ENCODE peak calls at places on chromosome 15, in five cellular contexts. K is A549, Y is H54, D is lower leg skin, N is transverse colon. X is an unnamed sample.

GRCh38 chr15:33211409-33211808 is 16.9 kb upstream of the FMN1 start:
- DNase-seq in K (no peak), D (no peak), N (peak; percentile 31), Y (no peak), X (no peak)

GRCh38 chr15:63729115-63729884 is 104.4 kb downstream of the HERC1 start:
- DNase-seq in Y (no peak), N (peak; percentile 63), K (no peak), D (no peak), X (no peak)

GRCh38 chr15:31840849-31841476 is 189.4 kb upstream of the CHRNA7 start:
- DNase-seq in N (no peak), Y (no peak), D (peak; percentile 68), K (no peak), X (no peak)

GRCh38 chr15:25717116-25717755 is 145.9 kb downstream of the ATP10A start:
- DNase-seq in K (no peak), N (no peak), D (peak; percentile 50), Y (no peak), X (no peak)

GRCh38 chr15:60062826-60063225 is 58.7 kb downstream of the FOXB1 start:
- DNase-seq in N (no peak), Y (no peak), D (no peak), K (no peak), X (no peak)

GRCh38 chr15:89129123-89129815 is 41.0 kb downstream of the ABHD2 start:
- DNase-seq in D (no peak), K (peak; percentile 63), N (peak; percentile 66), Y (no peak), X (peak; percentile 62)

GRCh38 chr15:63514533-63514943 is 10.1 kb downstream of the USP3 start:
- DNase-seq in K (peak; percentile 86), Y (no peak), D (no peak), N (no peak), X (peak; percentile 28)

GRCh38 chr15:39608185-39608584 is 27.3 kb downstream of the THBS1 start:
- DNase-seq in K (no peak), N (no peak), D (no peak), Y (no peak), X (no peak)

GRCh38 chr15:92780816-92781215 is 119.3 kb upstream of the CHD2 start:
- DNase-seq in K (peak; percentile 33), N (no peak), Y (no peak), D (no peak), X (no peak)

GRCh38 chr15:92807971-92808571 is 92.1 kb upstream of the CHD2 start:
- DNase-seq in D (no peak), Y (no peak), N (peak; percentile 34), K (peak; percentile 81), X (peak; percentile 24)

GRCh38 chr15:71999807-72000206 is 118.1 kb downstream of the MYO9A start:
- DNase-seq in K (no peak), D (no peak), Y (no peak), N (no peak), X (no peak)

GRCh38 chr15:100200287-100200772 is 141.4 kb downstream of the ADAMTS17 start:
- DNase-seq in N (no peak), K (no peak), D (peak; percentile 80), Y (no peak), X (no peak)
- TF ChIP-seq POLR2A in N (no peak), K (no peak), D (no peak), Y (no peak), X (no peak)

GRCh38 chr15:80988148-80988796 is 1.3 kb downstream of the MESD start:
- DNase-seq in K (no peak), D (no peak), N (no peak), Y (no peak), X (no peak)

GRCh38 chr15:80989110-80989517 is 505 bp downstream of the MESD start:
- DNase-seq in D (no peak), Y (no peak), N (no peak), K (no peak), X (no peak)

GRCh38 chr15:80990955-80991354 is 1.3 kb upstream of the MESD start:
- DNase-seq in N (no peak), D (no peak), K (no peak), Y (no peak), X (no peak)

GRCh38 chr15:80991446-80991845 is 1.8 kb upstream of the MESD start:
- DNase-seq in N (peak; percentile 43), K (no peak), Y (no peak), D (peak; percentile 94), X (no peak)

DNA sequence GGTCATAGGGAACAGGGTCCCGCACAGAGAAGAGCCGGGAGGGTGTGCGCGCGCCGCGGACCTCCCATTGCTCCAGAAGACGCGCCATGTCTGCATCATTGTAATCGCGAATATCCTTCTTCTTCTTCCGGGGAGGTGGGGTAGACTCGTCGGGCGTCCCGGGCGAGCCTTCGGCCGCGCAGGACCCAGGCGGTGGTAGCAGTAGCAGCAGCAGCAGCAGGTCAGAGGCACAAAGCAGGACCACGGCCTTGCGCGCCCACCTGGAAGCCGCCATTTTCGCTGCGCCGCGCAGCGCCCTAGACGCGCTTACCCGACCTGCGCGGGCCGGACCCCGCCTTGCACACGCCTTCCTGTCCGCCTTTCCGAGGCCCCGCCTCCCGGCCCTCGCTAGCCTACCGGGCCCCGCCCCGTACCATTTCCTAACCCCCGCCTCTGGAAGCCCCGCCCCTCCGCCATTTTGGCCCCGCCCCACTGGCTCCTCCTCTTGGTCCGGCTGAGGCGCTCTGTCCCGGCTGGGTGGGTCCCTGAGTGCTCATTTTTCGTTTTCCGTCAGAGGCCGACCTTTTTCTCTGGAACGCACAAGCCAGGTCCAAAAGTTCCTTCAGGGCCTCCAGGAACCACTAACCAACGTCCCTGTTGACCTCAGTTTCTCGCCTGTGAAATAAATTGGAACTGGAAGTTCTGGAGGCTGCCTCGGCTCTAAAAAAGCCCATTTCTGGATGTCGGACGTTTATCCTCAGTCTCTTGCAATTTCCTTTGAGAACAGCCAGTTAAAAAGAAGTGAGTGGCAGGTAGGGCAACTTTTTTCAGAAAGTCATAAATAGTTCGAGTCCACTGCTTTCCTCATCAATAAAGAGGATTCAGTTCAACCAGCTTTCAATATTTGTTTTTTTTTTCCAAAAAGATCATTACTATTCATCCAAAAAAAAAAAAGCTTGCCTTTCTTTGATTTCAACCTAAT is at the start of gene MESD:
- DNase-seq in K (peak; percentile 97), N (peak; percentile 99), Y (peak; percentile 76), D (peak; percentile 100), X (peak; percentile 96)
- TF ChIP-seq POLR2A in K (peak; percentile 97), N (peak; percentile 93), Y (peak; percentile 98), D (no peak), X (peak; percentile 95)

DNA sequence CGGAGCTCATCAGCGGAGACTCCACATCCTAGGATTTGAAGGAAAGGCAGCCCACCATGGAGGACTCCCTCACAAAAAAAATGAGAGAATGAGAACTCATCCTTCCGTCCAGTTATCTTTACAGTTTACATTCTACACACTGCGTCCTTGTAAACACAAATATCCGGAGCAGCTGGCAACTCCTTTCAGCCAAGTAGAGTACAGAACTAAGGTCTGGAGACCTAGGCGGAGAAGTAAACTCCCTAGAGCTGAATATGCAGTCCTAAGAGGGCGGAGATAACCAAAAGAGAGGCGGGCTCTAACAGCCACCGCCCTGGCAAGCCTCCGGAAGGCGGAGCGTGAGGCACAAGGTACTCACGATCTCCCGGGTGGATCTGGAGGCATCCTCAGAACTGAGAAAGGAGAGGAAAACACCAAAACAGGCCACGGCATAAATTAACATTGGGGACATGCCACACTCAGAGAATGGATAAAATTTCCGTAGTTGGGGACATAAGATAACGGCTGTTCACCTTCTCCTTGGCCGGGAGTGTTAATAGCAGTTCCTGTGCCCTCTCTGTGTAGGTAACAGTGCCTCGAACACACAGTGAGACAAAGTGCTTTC is 976 bp upstream of the SIN3A start:
- DNase-seq in N (peak; percentile 92), K (peak; percentile 89), D (peak; percentile 97), Y (peak; percentile 48), X (peak; percentile 76)
- TF ChIP-seq POLR2A in N (peak; percentile 80), K (no peak), D (no peak), Y (no peak), X (no peak)

GRCh38 chr15:78129098-78130011 is 1.9 kb downstream of the CIB2 start:
- DNase-seq in K (no peak), D (no peak), N (no peak), Y (peak; percentile 30), X (no peak)

GRCh38 chr15:78130012-78130353 is 1.3 kb downstream of the CIB2 start:
- DNase-seq in Y (no peak), N (no peak), K (no peak), D (no peak), X (no peak)

GRCh38 chr15:78130466-78131294 is 565 bp downstream of the CIB2 start:
- DNase-seq in Y (no peak), D (no peak), K (peak; percentile 25), N (peak; percentile 39), X (no peak)

GRCh38 chr15:78133801-78134200 is 2.6 kb upstream of the CIB2 start:
- DNase-seq in K (no peak), Y (no peak), N (no peak), D (peak; percentile 42), X (no peak)

GRCh38 chr15:78131295-78132021 is at the start of gene CIB2:
- DNase-seq in Y (peak; percentile 73), N (peak; percentile 80), K (peak; percentile 71), D (peak; percentile 91), X (peak; percentile 64)
- TF ChIP-seq POLR2A in Y (no peak), N (peak; percentile 49), K (peak; percentile 74), D (no peak), X (no peak)

GRCh38 chr15:69450968-69451695 is 1.5 kb upstream of the RPLP1 start:
- DNase-seq in D (peak; percentile 80), K (no peak), Y (no peak), N (no peak), X (no peak)

GRCh38 chr15:69451951-69452701 is 492 bp upstream of the RPLP1 start:
- DNase-seq in N (no peak), D (peak; percentile 83), Y (no peak), K (peak; percentile 45), X (no peak)

GRCh38 chr15:69456208-69457166 is 3.9 kb downstream of the RPLP1 start:
- DNase-seq in Y (no peak), N (no peak), K (no peak), D (peak; percentile 59), X (no peak)

GRCh38 chr15:69454953-69455352 is 2.3 kb downstream of the RPLP1 start:
- DNase-seq in K (no peak), N (no peak), D (peak; percentile 62), Y (no peak), X (no peak)

GRCh38 chr15:69452702-69453513 is at the start of gene RPLP1:
- DNase-seq in K (peak; percentile 97), N (peak; percentile 97), Y (peak; percentile 60), D (peak; percentile 99), X (peak; percentile 95)
- TF ChIP-seq POLR2A in K (peak; percentile 100), N (peak; percentile 94), Y (peak; percentile 100), D (no peak), X (peak; percentile 100)

DNA sequence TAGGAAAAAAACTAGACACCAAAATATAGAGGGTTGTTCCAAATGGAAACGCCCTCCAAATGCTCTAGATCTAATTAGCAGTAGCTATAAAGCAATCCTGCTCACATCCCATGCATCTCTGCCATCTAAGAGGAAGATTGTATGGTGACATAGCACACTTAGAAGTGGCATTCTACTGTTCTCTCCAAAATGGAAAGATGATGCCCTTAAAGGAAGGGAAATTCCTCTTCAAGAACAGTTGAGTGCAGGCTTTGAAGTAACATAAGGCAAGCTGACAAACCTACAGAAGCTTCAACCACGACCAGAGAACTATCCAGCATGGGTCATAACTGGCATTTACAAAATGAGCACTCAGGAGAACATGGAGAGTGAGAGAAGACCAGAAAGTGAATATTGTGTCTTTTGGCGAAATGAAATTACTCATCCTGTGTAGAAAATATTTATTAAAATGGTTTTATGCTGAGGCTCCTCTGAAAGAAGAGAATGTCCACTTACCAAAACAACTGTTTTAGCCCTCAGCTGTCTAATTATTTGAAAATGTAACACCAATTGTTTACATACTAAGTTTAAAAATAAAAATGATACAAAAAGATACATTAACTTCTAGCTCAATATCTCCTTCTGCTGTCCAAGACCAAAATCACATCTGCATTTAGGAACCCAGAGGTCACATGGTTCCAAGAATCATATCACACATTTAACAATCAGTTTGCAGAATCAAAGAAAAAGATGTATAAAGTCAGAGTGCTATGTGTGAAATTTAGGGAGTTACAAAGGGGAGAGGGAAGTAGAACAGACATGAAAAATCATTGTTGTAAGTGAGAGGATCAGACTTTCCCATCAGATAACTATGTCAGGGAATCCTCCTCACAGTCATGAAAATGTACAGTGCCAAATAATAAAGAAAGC is 216.9 kb downstream of the ATP8B4 start:
- DNase-seq in D (no peak), N (no peak), K (peak; percentile 49), Y (no peak), X (no peak)
- TF ChIP-seq POLR2A in D (no peak), N (no peak), K (no peak), Y (no peak), X (no peak)

X was measured in endothelial cell of umbilical vein.